ENCODE peak calls at places on chromosomes 12 and 14, in ten cellular contexts. T, S, C, W, H, U, L, Z, Y and G are unnamed samples.

GRCh38 chr12:48956279-48957140 is 777 bp downstream of the ARF3 start:
- DNase-seq in T (no peak), Z (no peak), S (peak; percentile 40), W (peak; percentile 92), L (peak; percentile 97), U (peak; percentile 59), Y (peak; percentile 98), C (peak; percentile 95), H (peak; percentile 97), G (no peak)

GRCh38 chr12:4562034-4562657 is at the start of gene DYRK4:
- DNase-seq in Y (peak; percentile 84), U (peak; percentile 76), Z (peak; percentile 85), L (peak; percentile 60), T (no peak), S (no peak), W (peak; percentile 56), H (peak; percentile 24), C (peak; percentile 76), G (no peak)

GRCh38 chr12:3888654-3889053 is 15.5 kb upstream of the PARP11 start:
- DNase-seq in T (no peak), Y (no peak), L (no peak), W (no peak), S (no peak), C (no peak), Z (no peak), U (no peak), H (no peak), G (no peak)

GRCh38 chr12:93153321-93153720 is 224.2 kb upstream of the EEA1 start:
- DNase-seq in U (no peak), Z (no peak), W (peak; percentile 52), S (no peak), H (peak; percentile 58), L (peak; percentile 86), T (no peak), Y (peak; percentile 33), C (peak; percentile 84), G (no peak)

GRCh38 chr12:466039-466438 is 6.3 kb downstream of the B4GALNT3 start:
- DNase-seq in H (no peak), U (no peak), S (no peak), C (no peak), Z (no peak), Y (no peak), W (no peak), T (no peak), L (no peak), G (no peak)

GRCh38 chr12:119448737-119449136 is 114.2 kb downstream of the CCDC60 start:
- DNase-seq in L (no peak), T (no peak), S (no peak), W (no peak), C (no peak), Z (no peak), U (no peak), H (no peak), Y (peak; percentile 53), G (no peak)

GRCh38 chr14:67416810-67417209 is 4.8 kb upstream of the PLEK2 start:
- DNase-seq in L (no peak), C (no peak), U (no peak), W (no peak), S (no peak), T (no peak), Z (no peak), Y (no peak), H (no peak), G (no peak)

GRCh38 chr14:58752782-58753181 is 115.0 kb downstream of the DACT1 start:
- DNase-seq in Z (no peak), T (no peak), H (no peak), S (no peak), Y (peak; percentile 51), W (peak; percentile 50), C (no peak), U (peak; percentile 56), L (no peak), G (no peak)

GRCh38 chr14:34965365-34965764 is 17.4 kb upstream of the SRP54 start:
- DNase-seq in S (no peak), W (no peak), H (no peak), U (no peak), T (no peak), Z (no peak), Y (no peak), L (no peak), C (no peak), G (no peak)

GRCh38 chr12:95237315-95237714 is 19.7 kb downstream of the VEZT start:
- DNase-seq in L (no peak), T (no peak), U (no peak), H (no peak), Y (no peak), C (no peak), Z (no peak), W (no peak), S (no peak), G (no peak)

GRCh38 chr12:8697120-8697475 is 693 bp upstream of the RIMKLB start:
- DNase-seq in C (peak; percentile 34), S (no peak), W (no peak), L (peak; percentile 27), T (no peak), Z (no peak), U (peak; percentile 32), H (peak; percentile 12), Y (peak; percentile 46), G (no peak)

GRCh38 chr12:114405199-114405448 is 820 bp downstream of the TBX5 start:
- DNase-seq in C (no peak), S (no peak), H (no peak), U (no peak), Y (no peak), Z (no peak), L (no peak), T (no peak), W (no peak), G (no peak)

GRCh38 chr14:90523544-90523943 is 126.7 kb downstream of the CALM1 start:
- DNase-seq in Y (no peak), T (no peak), H (peak; percentile 32), U (no peak), Z (no peak), C (peak; percentile 35), W (no peak), S (no peak), L (peak; percentile 45), G (no peak)

GRCh38 chr12:92947589-92948215 is 18.6 kb upstream of the EEA1 start:
- DNase-seq in C (no peak), Z (no peak), S (no peak), L (no peak), U (no peak), T (no peak), Y (no peak), W (no peak), H (no peak), G (no peak)

GRCh38 chr14:37232907-37233481 is 35.3 kb downstream of the MIPOL1 start:
- DNase-seq in W (no peak), T (no peak), L (peak; percentile 69), S (no peak), H (peak; percentile 55), Z (peak; percentile 41), Y (peak; percentile 66), C (peak; percentile 75), U (no peak), G (no peak)

GRCh38 chr14:59252772-59253500 is 64.5 kb downstream of the DAAM1 start:
- DNase-seq in T (no peak), W (no peak), Y (no peak), L (no peak), C (peak; percentile 58), S (no peak), U (no peak), H (no peak), Z (no peak), G (no peak)

GRCh38 chr12:57214398-57214781 is 2.2 kb upstream of the NXPH4 start:
- DNase-seq in Z (no peak), C (peak; percentile 58), L (peak; percentile 50), U (no peak), S (peak; percentile 54), H (peak; percentile 57), Y (peak; percentile 72), T (peak; percentile 46), W (peak; percentile 44), G (peak; percentile 21)

GRCh38 chr14:39268393-39268792 is 34.7 kb downstream of the MIA2 start:
- DNase-seq in Z (no peak), W (no peak), U (no peak), H (no peak), S (no peak), T (no peak), C (peak; percentile 32), L (peak; percentile 18), Y (no peak), G (no peak)

GRCh38 chr12:57845478-57846284 is 848 bp downstream of the CTDSP2 start:
- DNase-seq in Y (peak; percentile 52), T (peak; percentile 47), W (peak; percentile 64), Z (no peak), S (peak; percentile 44), L (no peak), C (no peak), H (peak; percentile 18), U (peak; percentile 87), G (no peak)

GRCh38 chr14:95185033-95185432 is 27.7 kb upstream of the DICER1 start:
- DNase-seq in T (no peak), H (no peak), W (no peak), L (no peak), Y (no peak), S (no peak), Z (no peak), C (no peak), U (no peak), G (no peak)

GRCh38 chr12:132325733-132326130 is 3.7 kb downstream of the GALNT9 start:
- DNase-seq in U (no peak), Z (no peak), W (no peak), T (no peak), C (no peak), L (no peak), Y (no peak), H (no peak), S (no peak), G (no peak)

GRCh38 chr12:104454997-104455396 is 1.8 kb upstream of the CHST11 start:
- DNase-seq in S (no peak), L (peak; percentile 44), W (peak; percentile 74), T (no peak), H (peak; percentile 71), Z (no peak), U (no peak), C (peak; percentile 89), Y (peak; percentile 92), G (no peak)

GRCh38 chr12:109820921-109821381 is 12.2 kb downstream of the TRPV4 start:
- DNase-seq in L (no peak), H (no peak), U (no peak), C (no peak), Z (no peak), Y (no peak), W (no peak), T (no peak), S (no peak), G (no peak)